ENCODE peak calls at places on chromosome 21, in seven cellular contexts. X is GM23338, N is Panc1, K is sigmoid colon, D is esophagus muscularis mucosa, O is K562, U is HepG2. S is an unnamed sample.

GRCh38 chr21:35204850-35205564 is 155.9 kb upstream of the RUNX1 start:
- DNase-seq in X (peak), N (no peak), K (peak), D (no peak), O (peak), U (no peak), S (peak)

GRCh38 chr21:41460578-41461527 is 34.8 kb downstream of the MX1 start:
- DNase-seq in X (peak), N (peak), K (peak), D (peak), O (peak), U (peak), S (peak)

GRCh38 chr21:42113926-42114409 is 42.9 kb downstream of the UMODL1 start:
- DNase-seq in X (no peak), N (no peak), K (no peak), D (no peak), O (no peak), U (peak), S (no peak)

GRCh38 chr21:42220138-42220701 is 1.3 kb downstream of the ABCG1 start:
- DNase-seq in X (peak), N (peak), K (peak), D (peak), O (no peak), U (peak), S (peak)

GRCh38 chr21:29499734-29500343 is 201.1 kb downstream of the BACH1 start:
- DNase-seq in X (peak), N (no peak), K (no peak), D (no peak), O (peak), U (peak), S (no peak)

GRCh38 chr21:26686278-26686677 is 113.2 kb upstream of the CYYR1 start:
- DNase-seq in X (peak), N (no peak), K (no peak), D (no peak), O (no peak), U (no peak), S (no peak)

GRCh38 chr21:21897275-21897883 is 899.2 kb downstream of the NCAM2 start:
- DNase-seq in X (no peak), N (no peak), K (no peak), D (no peak), O (no peak), U (no peak), S (no peak)

GRCh38 chr21:41691205-41692203 is 75.3 kb downstream of the RIPK4 start:
- DNase-seq in X (no peak), N (no peak), K (no peak), D (no peak), O (no peak), U (no peak), S (no peak)

GRCh38 chr21:29125199-29125598 is 5.2 kb upstream of the MAP3K7CL start:
- DNase-seq in X (no peak), N (no peak), K (no peak), D (no peak), O (no peak), U (no peak), S (no peak)

GRCh38 chr21:26120833-26121232 is 49.7 kb downstream of the APP start:
- DNase-seq in X (peak), N (no peak), K (no peak), D (no peak), O (no peak), U (no peak), S (no peak)

GRCh38 chr21:38999148-38999547 is 184.1 kb downstream of the PSMG1 start:
- DNase-seq in X (no peak), N (no peak), K (no peak), D (no peak), O (no peak), U (no peak), S (no peak)

GRCh38 chr21:38987551-38988210 is 182.0 kb downstream of the ETS2 start:
- DNase-seq in X (no peak), N (no peak), K (peak), D (no peak), O (no peak), U (no peak), S (no peak)

GRCh38 chr21:25764065-25764464 is 29.3 kb downstream of the GABPA start:
- DNase-seq in X (no peak), N (no peak), K (no peak), D (no peak), O (no peak), U (no peak), S (no peak)

GRCh38 chr21:42164064-42164789 is 54.7 kb upstream of the ABCG1 start:
- DNase-seq in X (peak), N (no peak), K (peak), D (no peak), O (no peak), U (peak), S (peak)

GRCh38 chr21:35540950-35541632 is 492.0 kb upstream of the RUNX1 start:
- DNase-seq in X (no peak), N (no peak), K (no peak), D (no peak), O (no peak), U (no peak), S (no peak)

GRCh38 chr21:39564200-39564599 is 48.5 kb upstream of the B3GALT5 start:
- DNase-seq in X (no peak), N (no peak), K (no peak), D (peak), O (no peak), U (no peak), S (peak)

GRCh38 chr21:30146558-30147282 is 19.9 kb downstream of the CLDN17 start:
- DNase-seq in X (no peak), N (no peak), K (no peak), D (no peak), O (no peak), U (no peak), S (no peak)

GRCh38 chr21:33567914-33568313 is 20.6 kb downstream of the DONSON start:
- DNase-seq in X (no peak), N (no peak), K (no peak), D (no peak), O (no peak), U (no peak), S (no peak)

GRCh38 chr21:35222541-35222941 is 173.4 kb upstream of the RUNX1 start:
- DNase-seq in X (no peak), N (no peak), K (no peak), D (no peak), O (no peak), U (no peak), S (no peak)

GRCh38 chr21:32386195-32386870 is 6.5 kb downstream of the URB1 start:
- DNase-seq in X (no peak), N (no peak), K (no peak), D (no peak), O (no peak), U (no peak), S (peak)

GRCh38 chr21:35011681-35012080 is 37.4 kb downstream of the RUNX1 start:
- DNase-seq in X (no peak), N (no peak), K (no peak), D (no peak), O (no peak), U (no peak), S (no peak)

GRCh38 chr21:43703068-43703880 is 15.7 kb upstream of the PDXK start:
- DNase-seq in X (peak), N (no peak), K (no peak), D (no peak), O (no peak), U (peak), S (peak)

GRCh38 chr21:37842163-37842919 is 73.9 kb downstream of the KCNJ6 start:
- DNase-seq in X (no peak), N (no peak), K (no peak), D (no peak), O (no peak), U (no peak), S (no peak)

GRCh38 chr21:37833301-37833700 is 83.0 kb downstream of the KCNJ6 start:
- DNase-seq in X (no peak), N (no peak), K (no peak), D (no peak), O (no peak), U (no peak), S (no peak)

GRCh38 chr21:37835512-37835911 is 80.7 kb downstream of the KCNJ6 start:
- DNase-seq in X (no peak), N (no peak), K (no peak), D (no peak), O (no peak), U (no peak), S (no peak)

DNA sequence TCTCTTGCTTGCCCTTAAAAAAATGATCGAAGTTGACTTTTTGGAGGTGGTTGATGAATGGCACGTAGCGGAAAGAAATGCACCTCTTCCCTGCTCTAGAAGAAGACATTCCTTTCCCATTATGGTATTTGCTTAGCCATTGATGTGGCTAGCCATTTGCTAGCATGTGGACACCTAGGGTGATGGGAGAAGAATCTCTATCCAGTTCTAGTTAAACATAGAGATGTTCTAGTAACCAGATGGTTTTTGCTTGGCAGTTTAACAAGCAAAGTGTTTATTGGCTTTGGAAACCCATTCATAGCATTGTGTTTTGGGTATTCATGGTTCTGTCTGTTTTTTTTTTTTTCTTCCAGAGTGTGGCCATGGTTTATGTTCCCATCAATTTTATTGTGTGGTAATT is 78.9 kb downstream of the KCNJ6 start:
- DNase-seq in X (no peak), N (no peak), K (no peak), D (no peak), O (no peak), U (no peak), S (no peak)
- TF ChIP-seq CTCF in X (no peak), N (no peak), K (no peak), D (no peak), O (no peak), U (no peak), S (no peak)

GRCh38 chr21:46060596-46061061 is 37.3 kb upstream of the COL6A2 start:
- DNase-seq in X (no peak), N (no peak), K (peak), D (no peak), O (no peak), U (no peak), S (peak)
- TF ChIP-seq POLR2AphosphoS5 in X (no peak), N (no peak), K (peak), D (peak), O (no peak), U (no peak), S (peak)

GRCh38 chr21:44752701-44753235 is 41.4 kb upstream of the TSPEAR start:
- DNase-seq in X (no peak), N (no peak), K (no peak), D (no peak), O (no peak), U (no peak), S (no peak)

GRCh38 chr21:44757731-44758130 is 43.9 kb downstream of the UBE2G2 start:
- DNase-seq in X (no peak), N (no peak), K (no peak), D (no peak), O (no peak), U (no peak), S (no peak)

GRCh38 chr21:44756416-44757185 is 45.0 kb downstream of the UBE2G2 start:
- DNase-seq in X (no peak), N (no peak), K (no peak), D (no peak), O (no peak), U (no peak), S (no peak)

GRCh38 chr21:44753357-44753756 is 42.0 kb upstream of the TSPEAR start:
- DNase-seq in X (no peak), N (no peak), K (no peak), D (no peak), O (no peak), U (no peak), S (no peak)

DNA sequence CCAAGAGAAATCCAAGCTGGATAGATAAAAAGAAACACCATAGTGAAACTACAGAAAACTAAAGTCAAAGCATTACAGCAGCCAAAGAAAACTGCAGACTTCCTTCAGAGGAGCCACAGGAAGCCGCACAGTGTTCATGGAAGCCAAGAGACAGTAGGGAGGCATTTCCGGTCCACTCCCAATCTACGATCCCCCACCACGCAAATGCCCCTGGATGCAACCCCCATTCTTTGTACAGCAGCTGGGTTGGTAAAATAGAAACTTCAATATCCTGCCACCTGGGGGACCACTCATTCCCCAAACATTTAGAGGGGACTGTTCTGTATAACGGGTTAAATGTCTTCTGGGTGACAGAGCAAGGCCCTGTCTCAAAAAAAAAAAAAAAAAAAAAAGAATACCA is 43.9 kb upstream of the TSPEAR start:
- DNase-seq in X (no peak), N (no peak), K (no peak), D (no peak), O (peak), U (peak), S (no peak)
- TF ChIP-seq CTCF in X (no peak), N (no peak), K (no peak), D (no peak), O (peak), U (peak), S (no peak)

DNA sequence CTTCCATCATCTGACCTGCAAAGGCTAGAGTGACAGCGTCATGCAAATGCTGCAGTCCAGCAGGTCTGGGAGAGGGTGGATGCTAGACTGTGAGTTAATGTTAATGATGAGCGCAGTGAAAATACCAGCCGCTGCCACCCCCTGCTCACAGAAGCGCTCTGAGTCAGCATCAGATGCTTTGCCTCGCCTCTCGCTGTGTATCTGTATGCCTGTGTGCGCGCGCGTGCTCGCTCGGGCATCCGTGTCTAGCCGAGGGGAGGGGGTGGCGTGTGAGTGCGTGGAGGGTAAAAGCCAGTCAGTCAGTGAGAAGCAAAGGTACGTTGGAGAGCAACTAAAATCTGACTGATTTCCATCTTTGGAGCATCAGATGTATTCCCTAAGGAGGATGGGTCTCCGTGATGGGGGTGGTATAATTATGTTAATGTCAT is 858.7 kb downstream of the USP25 start:
- DNase-seq in X (peak), N (peak), K (peak), D (no peak), O (no peak), U (no peak), S (peak)
- TF ChIP-seq POLR2AphosphoS5 in X (no peak), N (no peak), K (peak), D (peak), O (no peak), U (no peak), S (peak)